ENCODE peak calls at places on chromosomes 7 and 10, in four cellular contexts. One of them, this sample, is unnamed.

GRCh38 chr10:79938728-79939380 is 10.1 kb downstream of the SFTPD start:
- DNase-seq in SK-N-SH: peak; percentile 55
- DNase-seq in HepG2: no peak
- DNase-seq in K562: peak; percentile 17
- DNase-seq in this sample: no peak

GRCh38 chr7:90708841-90709317 is 112.8 kb downstream of the CDK14 start:
- DNase-seq in SK-N-SH: no peak
- DNase-seq in HepG2: peak; percentile 43
- DNase-seq in K562: peak; percentile 7
- DNase-seq in this sample: peak; percentile 43

GRCh38 chr7:27129729-27130539 is 623 bp downstream of the HOXA4 start:
- DNase-seq in SK-N-SH: no peak
- DNase-seq in HepG2: peak; percentile 35
- DNase-seq in K562: no peak
- DNase-seq in this sample: no peak

GRCh38 chr7:149043936-149044335 is 15.6 kb upstream of the PDIA4 start:
- DNase-seq in SK-N-SH: no peak
- DNase-seq in HepG2: no peak
- DNase-seq in K562: no peak
- DNase-seq in this sample: no peak

GRCh38 chr10:79356104-79356503 is 8.8 kb downstream of the PPIF start:
- DNase-seq in SK-N-SH: no peak
- DNase-seq in HepG2: no peak
- DNase-seq in K562: no peak
- DNase-seq in this sample: no peak

GRCh38 chr7:156117542-156118245 is 305.4 kb upstream of the SHH start:
- DNase-seq in SK-N-SH: no peak
- DNase-seq in HepG2: no peak
- DNase-seq in K562: no peak
- DNase-seq in this sample: no peak

GRCh38 chr10:100130786-100131185 is 49.1 kb upstream of the CPN1 start:
- DNase-seq in SK-N-SH: no peak
- DNase-seq in HepG2: no peak
- DNase-seq in K562: no peak
- DNase-seq in this sample: no peak

GRCh38 chr7:42242381-42242780 is 5.4 kb upstream of the GLI3 start:
- DNase-seq in SK-N-SH: no peak
- DNase-seq in HepG2: no peak
- DNase-seq in K562: no peak
- DNase-seq in this sample: no peak

GRCh38 chr7:159141660-159142059 is 3.0 kb downstream of the VIPR2 start:
- DNase-seq in SK-N-SH: no peak
- DNase-seq in HepG2: no peak
- DNase-seq in K562: no peak
- DNase-seq in this sample: no peak

GRCh38 chr10:5546891-5547683 is 22.3 kb downstream of the CALML3 start:
- DNase-seq in SK-N-SH: no peak
- DNase-seq in HepG2: peak; percentile 34
- DNase-seq in K562: no peak
- DNase-seq in this sample: no peak

GRCh38 chr10:13977861-13978843 is 352.6 kb downstream of the FRMD4A start:
- DNase-seq in SK-N-SH: no peak
- DNase-seq in HepG2: no peak
- DNase-seq in K562: no peak
- DNase-seq in this sample: no peak
- TF ChIP-seq FOXM1 in SK-N-SH: no peak
- TF ChIP-seq FOXM1 in HepG2: no peak
- TF ChIP-seq FOXM1 in K562: no peak
- TF ChIP-seq FOXM1 in this sample: no peak

DNA sequence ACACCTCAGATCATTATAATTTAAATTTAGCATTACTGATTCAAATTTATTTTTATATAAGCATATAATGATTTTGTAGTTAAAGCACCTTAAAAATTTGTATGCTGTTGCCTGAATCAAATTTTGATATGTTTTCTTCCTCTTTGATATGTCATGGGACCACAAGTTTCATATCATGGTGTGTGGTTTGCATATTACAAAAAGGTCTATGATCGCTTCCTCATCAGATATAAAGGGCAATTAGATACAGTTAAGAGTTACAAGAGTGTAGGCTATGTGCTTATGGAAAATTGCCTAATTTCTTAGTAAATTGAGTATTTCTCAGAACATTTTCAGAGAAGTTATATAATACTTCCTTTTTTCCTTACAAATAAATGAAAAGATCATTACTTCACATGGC is 22.2 kb downstream of the MRC1 start:
- DNase-seq in SK-N-SH: no peak
- DNase-seq in HepG2: no peak
- DNase-seq in K562: no peak
- DNase-seq in this sample: no peak
- TF ChIP-seq FOXM1 in SK-N-SH: no peak
- TF ChIP-seq FOXM1 in HepG2: no peak
- TF ChIP-seq FOXM1 in K562: no peak
- TF ChIP-seq FOXM1 in this sample: no peak

GRCh38 chr7:71173955-71174354 is 42.0 kb downstream of the GALNT17 start:
- DNase-seq in SK-N-SH: no peak
- DNase-seq in HepG2: no peak
- DNase-seq in K562: peak; percentile 4
- DNase-seq in this sample: no peak
- TF ChIP-seq FOXM1 in SK-N-SH: no peak
- TF ChIP-seq FOXM1 in HepG2: no peak
- TF ChIP-seq FOXM1 in K562: no peak
- TF ChIP-seq FOXM1 in this sample: no peak

GRCh38 chr7:142158741-142159496 is 47.4 kb downstream of the MGAM2 start:
- DNase-seq in SK-N-SH: no peak
- DNase-seq in HepG2: no peak
- DNase-seq in K562: no peak
- DNase-seq in this sample: no peak
- TF ChIP-seq FOXM1 in SK-N-SH: no peak
- TF ChIP-seq FOXM1 in HepG2: no peak
- TF ChIP-seq FOXM1 in K562: no peak
- TF ChIP-seq FOXM1 in this sample: no peak

DNA sequence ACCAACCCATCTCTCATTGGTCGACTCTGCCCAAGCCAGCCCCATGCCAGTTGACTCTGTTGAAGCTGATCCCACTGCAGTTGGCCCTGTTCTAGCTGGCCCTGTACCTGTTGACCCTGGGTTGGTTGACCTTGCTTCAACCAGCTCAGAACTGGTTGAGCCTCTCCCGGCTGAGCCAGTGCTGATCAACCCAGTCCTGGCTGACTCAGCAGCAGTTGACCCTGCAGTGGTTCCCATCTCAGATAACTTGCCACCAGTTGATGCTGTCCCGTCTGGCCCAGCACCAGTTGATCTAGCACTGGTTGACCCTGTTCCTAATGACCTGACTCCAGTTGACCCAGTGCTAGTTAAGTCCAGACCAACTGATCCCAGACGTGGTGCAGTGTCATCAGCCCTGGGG is 7.4 kb downstream of the PPRC1 start:
- DNase-seq in SK-N-SH: no peak
- DNase-seq in HepG2: no peak
- DNase-seq in K562: no peak
- DNase-seq in this sample: no peak
- TF ChIP-seq FOXM1 in SK-N-SH: no peak
- TF ChIP-seq FOXM1 in HepG2: no peak
- TF ChIP-seq FOXM1 in K562: no peak
- TF ChIP-seq FOXM1 in this sample: no peak

GRCh38 chr10:47441973-47442750 is 41.8 kb downstream of the ANXA8 start:
- DNase-seq in SK-N-SH: no peak
- DNase-seq in HepG2: no peak
- DNase-seq in K562: peak; percentile 17
- DNase-seq in this sample: no peak

GRCh38 chr10:47443145-47443544 is 40.8 kb downstream of the ANXA8 start:
- DNase-seq in SK-N-SH: no peak
- DNase-seq in HepG2: no peak
- DNase-seq in K562: no peak
- DNase-seq in this sample: no peak

GRCh38 chr10:47440207-47440606 is 43.7 kb downstream of the ANXA8 start:
- DNase-seq in SK-N-SH: no peak
- DNase-seq in HepG2: no peak
- DNase-seq in K562: no peak
- DNase-seq in this sample: no peak

GRCh38 chr10:47435081-47435480 is 48.8 kb downstream of the ANXA8 start:
- DNase-seq in SK-N-SH: no peak
- DNase-seq in HepG2: no peak
- DNase-seq in K562: no peak
- DNase-seq in this sample: no peak

DNA sequence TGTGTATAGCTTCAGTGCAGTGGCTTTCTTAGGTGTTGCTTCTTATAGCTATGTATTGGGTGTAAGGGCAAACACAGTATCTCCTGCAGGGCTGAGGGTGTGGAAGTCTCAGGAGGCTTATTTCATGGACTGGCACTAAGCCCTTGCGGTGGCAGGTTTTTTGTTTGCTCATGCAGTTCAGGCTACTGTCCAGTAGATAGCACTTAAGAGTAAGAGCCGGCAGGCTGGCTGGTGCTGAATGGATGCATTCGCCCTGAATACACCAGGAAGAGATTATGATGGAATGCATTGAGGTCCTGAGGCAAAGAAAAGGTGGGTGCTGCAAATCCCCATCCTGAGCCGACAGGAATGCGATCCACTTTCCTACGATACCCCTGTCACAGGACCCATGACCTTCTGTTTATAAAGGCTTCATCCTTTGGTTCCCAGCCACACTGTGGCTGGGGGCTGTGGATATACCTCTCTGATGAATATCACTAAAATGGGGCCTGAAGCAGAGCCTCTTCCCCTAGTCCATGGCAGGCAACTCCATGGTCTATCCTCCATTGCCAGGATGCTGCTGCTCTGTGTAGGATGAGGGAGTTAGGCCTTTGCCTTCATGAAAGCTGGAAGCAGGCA is 44.9 kb downstream of the ANXA8 start:
- DNase-seq in SK-N-SH: peak; percentile 37
- DNase-seq in HepG2: peak; percentile 67
- DNase-seq in K562: peak; percentile 34
- DNase-seq in this sample: peak; percentile 61
- TF ChIP-seq FOXM1 in SK-N-SH: no peak
- TF ChIP-seq FOXM1 in HepG2: no peak
- TF ChIP-seq FOXM1 in K562: no peak
- TF ChIP-seq FOXM1 in this sample: no peak